ENCODE peak calls at places on chromosome 4, in eight cellular contexts. One of them, this sample, is unnamed. For H4K20me1, the result is how much of the 10 kb centered on the place peaks cover.

GRCh38 chr4:181528570-181529184 is 714.5 kb upstream of the TENM3 start:
- DNase-seq in DND-41: peak
- DNase-seq in GM23248: peak
- DNase-seq in Karpas-422: peak
- DNase-seq in hepatocyte: peak
- DNase-seq in HepG2: peak
- DNase-seq in IMR-90: peak
- DNase-seq in MM.1S: peak
- DNase-seq in this sample: peak

GRCh38 chr4:108172780-108173598 is 4.3 kb upstream of the LEF1 start:
- DNase-seq in DND-41: peak
- DNase-seq in GM23248: peak
- DNase-seq in Karpas-422: no peak
- DNase-seq in hepatocyte: peak
- DNase-seq in HepG2: peak
- DNase-seq in IMR-90: no peak
- DNase-seq in MM.1S: peak
- DNase-seq in this sample: peak

GRCh38 chr4:162891788-162892707 is 274.6 kb downstream of the NAF1 start:
- DNase-seq in DND-41: no peak
- DNase-seq in GM23248: no peak
- DNase-seq in Karpas-422: peak
- DNase-seq in hepatocyte: no peak
- DNase-seq in HepG2: no peak
- DNase-seq in IMR-90: no peak
- DNase-seq in MM.1S: peak
- DNase-seq in this sample: peak

GRCh38 chr4:113645771-113646455 is 115.6 kb downstream of the CAMK2D start:
- DNase-seq in DND-41: no peak
- DNase-seq in GM23248: peak
- DNase-seq in Karpas-422: no peak
- DNase-seq in hepatocyte: peak
- DNase-seq in HepG2: peak
- DNase-seq in IMR-90: peak
- DNase-seq in MM.1S: no peak
- DNase-seq in this sample: no peak

GRCh38 chr4:145773581-145774234 is 93.8 kb downstream of the C4orf51 start:
- DNase-seq in DND-41: no peak
- DNase-seq in GM23248: no peak
- DNase-seq in Karpas-422: no peak
- DNase-seq in hepatocyte: no peak
- DNase-seq in HepG2: no peak
- DNase-seq in IMR-90: no peak
- DNase-seq in MM.1S: peak
- DNase-seq in this sample: no peak

GRCh38 chr4:38163216-38164006 is 203.2 kb downstream of the PTTG2 start:
- DNase-seq in DND-41: no peak
- DNase-seq in GM23248: peak
- DNase-seq in Karpas-422: no peak
- DNase-seq in hepatocyte: no peak
- DNase-seq in HepG2: no peak
- DNase-seq in IMR-90: peak
- DNase-seq in MM.1S: no peak
- DNase-seq in this sample: no peak

GRCh38 chr4:76998251-76998901 is 48.8 kb downstream of the SEPTIN11 start:
- DNase-seq in DND-41: no peak
- DNase-seq in GM23248: peak
- DNase-seq in Karpas-422: no peak
- DNase-seq in hepatocyte: no peak
- DNase-seq in HepG2: no peak
- DNase-seq in IMR-90: peak
- DNase-seq in MM.1S: no peak
- DNase-seq in this sample: no peak

GRCh38 chr4:92387459-92388069 is 83.8 kb downstream of the GRID2 start:
- DNase-seq in DND-41: no peak
- DNase-seq in GM23248: peak
- DNase-seq in Karpas-422: peak
- DNase-seq in hepatocyte: peak
- DNase-seq in HepG2: peak
- DNase-seq in IMR-90: peak
- DNase-seq in MM.1S: peak
- DNase-seq in this sample: peak

GRCh38 chr4:76407440-76408119 is 13.4 kb downstream of the CCDC158 start:
- DNase-seq in DND-41: no peak
- DNase-seq in GM23248: no peak
- DNase-seq in Karpas-422: no peak
- DNase-seq in hepatocyte: no peak
- DNase-seq in HepG2: no peak
- DNase-seq in IMR-90: no peak
- DNase-seq in MM.1S: no peak
- DNase-seq in this sample: no peak

GRCh38 chr4:76219299-76220055 is 5.9 kb upstream of the SCARB2 start:
- DNase-seq in DND-41: no peak
- DNase-seq in GM23248: peak
- DNase-seq in Karpas-422: no peak
- DNase-seq in hepatocyte: peak
- DNase-seq in HepG2: peak
- DNase-seq in IMR-90: peak
- DNase-seq in MM.1S: no peak
- DNase-seq in this sample: no peak

GRCh38 chr4:11421116-11421515 is 7.6 kb downstream of the HS3ST1 start:
- DNase-seq in DND-41: no peak
- DNase-seq in GM23248: no peak
- DNase-seq in Karpas-422: no peak
- DNase-seq in hepatocyte: no peak
- DNase-seq in HepG2: no peak
- DNase-seq in IMR-90: no peak
- DNase-seq in MM.1S: no peak
- DNase-seq in this sample: no peak

GRCh38 chr4:163167333-163167626 is 590 bp upstream of the NAF1 start:
- DNase-seq in DND-41: no peak
- DNase-seq in GM23248: peak
- DNase-seq in Karpas-422: no peak
- DNase-seq in hepatocyte: peak
- DNase-seq in HepG2: no peak
- DNase-seq in IMR-90: peak
- DNase-seq in MM.1S: no peak
- DNase-seq in this sample: peak

GRCh38 chr4:128550060-128550459 is 259.4 kb upstream of the JADE1 start:
- DNase-seq in DND-41: no peak
- DNase-seq in GM23248: no peak
- DNase-seq in Karpas-422: no peak
- DNase-seq in hepatocyte: no peak
- DNase-seq in HepG2: no peak
- DNase-seq in IMR-90: no peak
- DNase-seq in MM.1S: no peak
- DNase-seq in this sample: no peak

GRCh38 chr4:73734405-73735070 is 5.8 kb upstream of the CXCL8 start:
- DNase-seq in DND-41: no peak
- DNase-seq in GM23248: peak
- DNase-seq in Karpas-422: no peak
- DNase-seq in hepatocyte: no peak
- DNase-seq in HepG2: no peak
- DNase-seq in IMR-90: peak
- DNase-seq in MM.1S: no peak
- DNase-seq in this sample: no peak

DNA sequence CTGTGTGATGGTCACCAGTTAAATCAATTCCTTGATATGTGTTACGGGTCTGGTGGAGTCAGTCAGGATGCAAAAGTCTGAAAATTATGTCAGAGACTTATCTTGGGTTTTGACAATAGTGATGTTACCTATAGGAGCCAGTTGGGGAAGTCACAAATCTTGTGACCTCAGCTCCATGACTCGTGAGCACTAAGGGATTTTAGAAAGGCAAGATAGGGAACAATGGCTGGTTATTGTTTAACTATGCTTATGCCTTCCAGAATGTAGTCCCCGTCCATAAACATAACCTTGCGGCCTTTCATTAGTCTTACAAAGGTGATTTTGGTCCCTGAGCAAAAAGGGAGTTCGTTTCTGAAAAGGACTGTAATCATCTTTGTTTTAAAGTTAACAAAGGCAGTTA is 23.9 kb upstream of the GATB start:
- DNase-seq in DND-41: no peak
- DNase-seq in GM23248: no peak
- DNase-seq in Karpas-422: no peak
- DNase-seq in hepatocyte: no peak
- DNase-seq in HepG2: no peak
- DNase-seq in IMR-90: no peak
- DNase-seq in MM.1S: no peak
- DNase-seq in this sample: no peak
- H3K27ac ChIP-seq in DND-41: no peak
- H3K27ac ChIP-seq in GM23248: no peak
- H3K27ac ChIP-seq in Karpas-422: no peak
- H3K27ac ChIP-seq in hepatocyte: peak
- H3K27ac ChIP-seq in HepG2: no peak
- H3K27ac ChIP-seq in IMR-90: no peak
- H3K27ac ChIP-seq in MM.1S: no peak
- H3K27ac ChIP-seq in this sample: no peak

DNA sequence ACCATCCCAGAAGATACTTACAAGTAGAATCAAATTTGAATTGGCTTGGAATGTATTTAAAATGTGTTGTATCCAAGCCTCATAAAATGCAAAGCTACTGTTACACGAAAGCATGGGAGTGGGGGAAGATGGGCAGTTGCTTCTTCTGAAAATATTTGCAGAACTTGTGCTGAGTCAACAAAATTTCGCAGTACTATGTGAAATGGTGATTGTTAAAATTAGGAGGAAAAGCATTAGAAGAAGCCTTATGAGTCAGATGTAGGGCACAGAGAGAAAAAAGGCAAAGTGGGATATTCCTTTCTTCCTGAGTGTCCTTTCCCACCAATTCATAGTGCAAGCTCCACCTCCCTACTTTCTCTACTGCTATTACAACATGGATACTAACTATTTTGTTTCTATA is 332.7 kb downstream of the PRDM5 start:
- DNase-seq in DND-41: no peak
- DNase-seq in GM23248: no peak
- DNase-seq in Karpas-422: no peak
- DNase-seq in hepatocyte: no peak
- DNase-seq in HepG2: no peak
- DNase-seq in IMR-90: no peak
- DNase-seq in MM.1S: no peak
- DNase-seq in this sample: no peak
- H4K20me1 ChIP-seq in DND-41: under half
- H4K20me1 ChIP-seq in GM23248: under half
- H4K20me1 ChIP-seq in Karpas-422: under half
- H4K20me1 ChIP-seq in hepatocyte: under half
- H4K20me1 ChIP-seq in HepG2: under half
- H4K20me1 ChIP-seq in IMR-90: under half
- H4K20me1 ChIP-seq in MM.1S: under half
- H4K20me1 ChIP-seq in this sample: under half

GRCh38 chr4:53920883-53921282 is 143.5 kb downstream of the CHIC2 start:
- DNase-seq in DND-41: no peak
- DNase-seq in GM23248: no peak
- DNase-seq in Karpas-422: no peak
- DNase-seq in hepatocyte: no peak
- DNase-seq in HepG2: no peak
- DNase-seq in IMR-90: no peak
- DNase-seq in MM.1S: no peak
- DNase-seq in this sample: no peak
- H3K27ac ChIP-seq in DND-41: no peak
- H3K27ac ChIP-seq in GM23248: no peak
- H3K27ac ChIP-seq in Karpas-422: no peak
- H3K27ac ChIP-seq in hepatocyte: no peak
- H3K27ac ChIP-seq in HepG2: no peak
- H3K27ac ChIP-seq in IMR-90: no peak
- H3K27ac ChIP-seq in MM.1S: no peak
- H3K27ac ChIP-seq in this sample: no peak

DNA sequence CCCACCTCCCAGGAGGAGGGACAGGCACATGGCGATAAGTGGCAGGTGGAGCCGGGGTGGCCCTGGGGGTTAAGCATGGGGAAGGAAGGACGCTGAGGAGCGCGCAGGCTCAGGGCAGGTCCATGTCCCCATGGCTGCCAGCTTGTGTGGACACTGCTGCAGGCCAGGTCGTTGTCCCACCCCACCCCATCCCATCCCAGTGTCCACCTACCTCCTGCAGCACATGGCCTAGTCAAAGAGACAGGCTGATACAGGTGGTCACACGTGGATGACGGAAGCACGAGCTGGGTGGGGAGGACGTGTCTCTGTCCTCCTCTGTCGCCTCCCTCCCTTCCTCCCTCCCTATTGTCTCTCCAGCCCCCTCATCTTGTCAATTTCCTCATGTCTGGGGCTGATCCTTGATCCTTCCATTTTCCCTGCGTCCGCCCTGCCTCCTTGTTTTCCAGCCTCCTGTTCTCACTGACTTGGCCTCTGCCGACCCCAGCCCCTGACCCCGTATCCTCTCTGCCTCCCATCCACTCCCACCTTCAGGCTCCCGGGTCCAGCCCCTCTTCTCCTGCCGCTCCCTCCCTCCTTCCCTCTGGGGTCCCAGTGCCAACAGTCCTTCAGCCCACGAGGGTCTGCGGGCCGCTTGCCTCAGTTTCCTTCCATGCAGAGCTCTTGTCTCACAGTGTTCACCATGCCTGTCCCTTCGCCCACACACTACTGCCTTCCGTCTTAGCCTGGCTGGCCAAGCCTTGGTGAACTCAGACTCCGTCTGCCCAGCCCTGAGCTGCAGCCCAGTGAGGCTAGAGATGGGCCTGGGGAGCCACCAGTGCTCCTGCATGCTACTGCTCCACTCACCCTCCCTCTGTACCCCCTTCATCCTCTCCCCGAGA is 15.5 kb upstream of the ADD1 start:
- DNase-seq in DND-41: no peak
- DNase-seq in GM23248: no peak
- DNase-seq in Karpas-422: no peak
- DNase-seq in hepatocyte: no peak
- DNase-seq in HepG2: no peak
- DNase-seq in IMR-90: no peak
- DNase-seq in MM.1S: no peak
- DNase-seq in this sample: no peak
- H4K20me1 ChIP-seq in DND-41: under half
- H4K20me1 ChIP-seq in GM23248: under half
- H4K20me1 ChIP-seq in Karpas-422: under half
- H4K20me1 ChIP-seq in hepatocyte: under half
- H4K20me1 ChIP-seq in HepG2: under half
- H4K20me1 ChIP-seq in IMR-90: under half
- H4K20me1 ChIP-seq in MM.1S: under half
- H4K20me1 ChIP-seq in this sample: under half